ENCODE peak calls at places on chromosomes 11 and 22, in six cellular contexts. One of them, this sample, is unnamed.

GRCh38 chr11:122167100-122167499 is 51.1 kb upstream of the BLID start:
- DNase-seq in K562: no peak
- DNase-seq in GM12892: no peak
- DNase-seq in tibial nerve: no peak
- DNase-seq in suprapubic skin: no peak
- DNase-seq in stomach: no peak
- DNase-seq in this sample: no peak

GRCh38 chr11:66637557-66638176 is 836 bp upstream of the RBM4 start:
- DNase-seq in K562: peak; percentile 52
- DNase-seq in GM12892: no peak
- DNase-seq in tibial nerve: no peak
- DNase-seq in suprapubic skin: no peak
- DNase-seq in stomach: no peak
- DNase-seq in this sample: no peak

GRCh38 chr11:78310500-78310909 is 107.1 kb downstream of the GAB2 start:
- DNase-seq in K562: no peak
- DNase-seq in GM12892: peak; percentile 45
- DNase-seq in tibial nerve: peak; percentile 25
- DNase-seq in suprapubic skin: no peak
- DNase-seq in stomach: peak; percentile 31
- DNase-seq in this sample: peak; percentile 47

GRCh38 chr11:34145073-34145472 is 39.6 kb downstream of the NAT10 start:
- DNase-seq in K562: no peak
- DNase-seq in GM12892: no peak
- DNase-seq in tibial nerve: no peak
- DNase-seq in suprapubic skin: no peak
- DNase-seq in stomach: no peak
- DNase-seq in this sample: no peak

GRCh38 chr22:34841321-34841901 is 224.5 kb upstream of the ISX start:
- DNase-seq in K562: no peak
- DNase-seq in GM12892: no peak
- DNase-seq in tibial nerve: no peak
- DNase-seq in suprapubic skin: no peak
- DNase-seq in stomach: no peak
- DNase-seq in this sample: no peak

GRCh38 chr11:65781962-65782815 is 1.4 kb upstream of the AP5B1 start:
- DNase-seq in K562: no peak
- DNase-seq in GM12892: no peak
- DNase-seq in tibial nerve: no peak
- DNase-seq in suprapubic skin: peak; percentile 71
- DNase-seq in stomach: no peak
- DNase-seq in this sample: no peak

GRCh38 chr22:25700996-25701815 is 40.8 kb upstream of the MYO18B start:
- DNase-seq in K562: no peak
- DNase-seq in GM12892: no peak
- DNase-seq in tibial nerve: peak; percentile 9
- DNase-seq in suprapubic skin: no peak
- DNase-seq in stomach: no peak
- DNase-seq in this sample: no peak

GRCh38 chr11:118633979-118634378 is 26.6 kb downstream of the PHLDB1 start:
- DNase-seq in K562: peak; percentile 20
- DNase-seq in GM12892: no peak
- DNase-seq in tibial nerve: no peak
- DNase-seq in suprapubic skin: no peak
- DNase-seq in stomach: no peak
- DNase-seq in this sample: no peak

GRCh38 chr11:9726313-9727022 is 62.6 kb downstream of the SWAP70 start:
- DNase-seq in K562: no peak
- DNase-seq in GM12892: no peak
- DNase-seq in tibial nerve: no peak
- DNase-seq in suprapubic skin: no peak
- DNase-seq in stomach: no peak
- DNase-seq in this sample: no peak

GRCh38 chr11:118305726-118306125 is 1.2 kb downstream of the CD3E start:
- DNase-seq in K562: no peak
- DNase-seq in GM12892: no peak
- DNase-seq in tibial nerve: no peak
- DNase-seq in suprapubic skin: no peak
- DNase-seq in stomach: no peak
- DNase-seq in this sample: no peak

GRCh38 chr11:86438685-86439084 is 64.0 kb downstream of the CCDC81 start:
- DNase-seq in K562: peak; percentile 41
- DNase-seq in GM12892: no peak
- DNase-seq in tibial nerve: no peak
- DNase-seq in suprapubic skin: no peak
- DNase-seq in stomach: no peak
- DNase-seq in this sample: no peak

GRCh38 chr11:69381681-69382130 is 87.8 kb downstream of the MYEOV start:
- DNase-seq in K562: peak; percentile 40
- DNase-seq in GM12892: peak; percentile 18
- DNase-seq in tibial nerve: no peak
- DNase-seq in suprapubic skin: peak; percentile 72
- DNase-seq in stomach: peak; percentile 19
- DNase-seq in this sample: no peak

GRCh38 chr11:120532511-120533196 is 21.1 kb downstream of the GRIK4 start:
- DNase-seq in K562: no peak
- DNase-seq in GM12892: no peak
- DNase-seq in tibial nerve: no peak
- DNase-seq in suprapubic skin: no peak
- DNase-seq in stomach: no peak
- DNase-seq in this sample: no peak

GRCh38 chr11:107859459-107860239 is 1.1 kb upstream of the SLC35F2 start:
- DNase-seq in K562: peak; percentile 29
- DNase-seq in GM12892: no peak
- DNase-seq in tibial nerve: peak; percentile 25
- DNase-seq in suprapubic skin: no peak
- DNase-seq in stomach: peak; percentile 53
- DNase-seq in this sample: no peak

GRCh38 chr11:119092880-119093665 is 8.4 kb downstream of the HMBS start:
- DNase-seq in K562: peak; percentile 46
- DNase-seq in GM12892: no peak
- DNase-seq in tibial nerve: no peak
- DNase-seq in suprapubic skin: no peak
- DNase-seq in stomach: peak; percentile 57
- DNase-seq in this sample: no peak

GRCh38 chr22:27911329-27911728 is 7.7 kb downstream of the PITPNB start:
- DNase-seq in K562: peak; percentile 51
- DNase-seq in GM12892: no peak
- DNase-seq in tibial nerve: no peak
- DNase-seq in suprapubic skin: no peak
- DNase-seq in stomach: no peak
- DNase-seq in this sample: no peak

GRCh38 chr22:36486619-36487384 is 5.4 kb upstream of the TXN2 start:
- DNase-seq in K562: peak; percentile 61
- DNase-seq in GM12892: no peak
- DNase-seq in tibial nerve: peak; percentile 49
- DNase-seq in suprapubic skin: no peak
- DNase-seq in stomach: peak; percentile 53
- DNase-seq in this sample: no peak

GRCh38 chr11:117961896-117962295 is 24.3 kb upstream of the IL10RA start:
- DNase-seq in K562: no peak
- DNase-seq in GM12892: no peak
- DNase-seq in tibial nerve: no peak
- DNase-seq in suprapubic skin: no peak
- DNase-seq in stomach: no peak
- DNase-seq in this sample: no peak

GRCh38 chr11:125165111-125165663 is 636 bp downstream of the PKNOX2 start:
- DNase-seq in K562: no peak
- DNase-seq in GM12892: peak; percentile 42
- DNase-seq in tibial nerve: no peak
- DNase-seq in suprapubic skin: no peak
- DNase-seq in stomach: peak; percentile 44
- DNase-seq in this sample: peak; percentile 43

GRCh38 chr22:43008921-43009320 is 6.0 kb downstream of the PACSIN2 start:
- DNase-seq in K562: no peak
- DNase-seq in GM12892: no peak
- DNase-seq in tibial nerve: no peak
- DNase-seq in suprapubic skin: no peak
- DNase-seq in stomach: no peak
- DNase-seq in this sample: no peak

GRCh38 chr22:38513063-38513462 is 7.0 kb upstream of the DDX17 start:
- DNase-seq in K562: peak; percentile 63
- DNase-seq in GM12892: peak; percentile 36
- DNase-seq in tibial nerve: no peak
- DNase-seq in suprapubic skin: no peak
- DNase-seq in stomach: no peak
- DNase-seq in this sample: peak; percentile 35

GRCh38 chr11:2995893-2996554 is 3.9 kb upstream of the NAP1L4 start:
- DNase-seq in K562: no peak
- DNase-seq in GM12892: no peak
- DNase-seq in tibial nerve: no peak
- DNase-seq in suprapubic skin: peak; percentile 74
- DNase-seq in stomach: peak; percentile 20
- DNase-seq in this sample: no peak

DNA sequence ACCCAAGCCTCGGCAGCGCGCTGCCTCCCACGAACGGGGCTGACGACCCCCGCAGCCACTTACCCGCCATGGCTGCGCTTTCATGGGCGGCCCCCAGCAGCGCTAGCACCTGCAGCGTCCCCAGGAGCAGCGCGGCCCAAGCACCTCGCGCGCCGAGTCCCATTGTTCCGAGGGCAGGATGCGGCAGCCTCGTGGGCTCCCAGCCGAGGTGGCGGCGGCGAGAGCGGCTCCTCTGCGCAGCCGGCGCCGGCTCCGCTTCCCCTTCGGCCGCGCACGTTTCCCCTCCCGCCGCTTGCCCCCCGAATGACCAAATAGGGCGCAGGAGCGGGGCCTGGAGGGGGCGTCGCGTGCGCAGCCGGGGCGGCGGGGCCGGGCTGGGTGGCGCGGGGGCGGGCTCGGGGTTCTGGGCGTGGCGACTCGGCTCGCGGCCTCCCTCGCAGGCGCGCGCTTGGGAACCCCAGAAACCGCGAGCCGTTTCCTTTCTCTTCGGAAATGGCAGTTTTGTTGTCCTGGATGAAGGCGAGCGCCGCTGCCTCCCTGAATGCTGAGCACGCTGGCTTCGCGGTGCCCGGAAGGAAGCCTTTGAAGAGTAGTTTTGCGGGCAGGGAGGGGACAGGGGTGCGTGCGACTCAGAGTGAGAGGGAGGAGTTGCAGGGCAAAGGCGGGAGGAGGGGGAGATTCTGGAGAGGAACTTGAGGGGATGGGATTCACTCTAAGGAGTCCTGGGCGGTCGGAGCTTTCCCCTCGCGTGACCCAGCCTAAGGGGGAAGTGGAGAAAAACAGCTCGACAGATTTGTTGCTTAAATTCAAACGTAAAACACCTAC is at the start of gene TMEM123:
- DNase-seq in K562: peak; percentile 83
- DNase-seq in GM12892: peak; percentile 66
- DNase-seq in tibial nerve: peak; percentile 67
- DNase-seq in suprapubic skin: peak; percentile 86
- DNase-seq in stomach: peak; percentile 83
- DNase-seq in this sample: peak; percentile 64
- TF ChIP-seq POLR2A in K562: peak; percentile 80
- TF ChIP-seq POLR2A in GM12892: peak; percentile 89
- TF ChIP-seq POLR2A in tibial nerve: peak; percentile 7
- TF ChIP-seq POLR2A in suprapubic skin: no peak
- TF ChIP-seq POLR2A in stomach: no peak
- TF ChIP-seq POLR2A in this sample: peak; percentile 35

GRCh38 chr11:62705880-62706831 is 1.1 kb downstream of the BSCL2 start:
- DNase-seq in K562: peak; percentile 93
- DNase-seq in GM12892: peak; percentile 95
- DNase-seq in tibial nerve: peak; percentile 91
- DNase-seq in suprapubic skin: peak; percentile 97
- DNase-seq in stomach: peak; percentile 97
- DNase-seq in this sample: peak; percentile 94
- TF ChIP-seq POLR2A in K562: peak; percentile 79
- TF ChIP-seq POLR2A in GM12892: peak; percentile 66
- TF ChIP-seq POLR2A in tibial nerve: no peak
- TF ChIP-seq POLR2A in suprapubic skin: no peak
- TF ChIP-seq POLR2A in stomach: no peak
- TF ChIP-seq POLR2A in this sample: no peak

GRCh38 chr22:29690481-29690880 is 29.3 kb upstream of the CABP7 start:
- DNase-seq in K562: no peak
- DNase-seq in GM12892: no peak
- DNase-seq in tibial nerve: no peak
- DNase-seq in suprapubic skin: no peak
- DNase-seq in stomach: no peak
- DNase-seq in this sample: no peak
- TF ChIP-seq POLR2A in K562: no peak
- TF ChIP-seq POLR2A in GM12892: no peak
- TF ChIP-seq POLR2A in tibial nerve: no peak
- TF ChIP-seq POLR2A in suprapubic skin: no peak
- TF ChIP-seq POLR2A in stomach: no peak
- TF ChIP-seq POLR2A in this sample: no peak

DNA sequence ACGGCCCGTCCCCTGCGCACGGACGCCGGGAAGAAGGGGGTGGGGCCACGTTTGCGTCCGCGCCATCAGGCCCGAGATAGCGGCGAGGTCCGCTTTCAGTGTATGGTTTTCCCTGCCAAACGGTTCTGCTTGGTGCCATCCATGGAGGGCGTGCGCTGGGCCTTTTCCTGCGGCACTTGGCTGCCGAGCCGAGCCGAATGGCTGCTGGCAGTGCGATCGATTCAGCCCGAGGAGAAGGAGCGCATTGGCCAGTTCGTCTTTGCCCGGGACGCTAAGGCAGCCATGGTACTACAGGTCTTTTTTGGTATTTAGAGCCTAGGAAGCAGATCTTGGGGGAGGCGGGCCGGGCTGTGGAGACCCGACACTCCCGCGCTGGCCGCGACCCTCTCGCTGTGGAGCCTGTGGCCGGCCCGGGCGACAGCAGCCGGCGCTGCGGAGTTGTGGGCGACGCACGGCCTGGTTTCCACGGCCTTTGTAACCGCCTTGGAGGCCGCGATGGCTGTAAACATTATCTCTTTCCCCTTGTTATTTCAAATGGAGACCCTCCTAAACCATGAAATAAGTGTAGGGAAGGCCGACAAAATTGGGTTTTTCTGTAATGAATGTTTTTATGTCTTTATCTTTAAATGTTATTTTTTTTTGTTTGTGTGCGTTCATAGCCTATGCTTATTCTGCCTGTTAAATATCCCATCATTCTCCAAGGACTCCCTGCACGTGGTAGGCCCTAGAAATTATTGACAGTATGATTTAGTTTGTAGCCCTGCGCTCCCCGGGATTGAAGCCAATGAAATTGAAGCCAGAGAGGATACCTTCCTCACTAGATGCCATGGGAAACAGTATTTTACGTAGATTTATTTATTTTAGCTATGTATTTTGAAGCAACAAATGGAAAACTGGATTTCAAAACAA is at the start of gene AASDHPPT:
- DNase-seq in K562: peak; percentile 54
- DNase-seq in GM12892: no peak
- DNase-seq in tibial nerve: peak; percentile 13
- DNase-seq in suprapubic skin: no peak
- DNase-seq in stomach: peak; percentile 34
- DNase-seq in this sample: no peak
- TF ChIP-seq POLR2A in K562: peak; percentile 93
- TF ChIP-seq POLR2A in GM12892: peak; percentile 87
- TF ChIP-seq POLR2A in tibial nerve: no peak
- TF ChIP-seq POLR2A in suprapubic skin: peak; percentile 45
- TF ChIP-seq POLR2A in stomach: no peak
- TF ChIP-seq POLR2A in this sample: peak; percentile 68

GRCh38 chr11:19977941-19978340 is 182.3 kb downstream of the DBX1 start:
- DNase-seq in K562: no peak
- DNase-seq in GM12892: no peak
- DNase-seq in tibial nerve: no peak
- DNase-seq in suprapubic skin: no peak
- DNase-seq in stomach: no peak
- DNase-seq in this sample: no peak
- TF ChIP-seq POLR2A in K562: no peak
- TF ChIP-seq POLR2A in GM12892: no peak
- TF ChIP-seq POLR2A in tibial nerve: no peak
- TF ChIP-seq POLR2A in suprapubic skin: no peak
- TF ChIP-seq POLR2A in stomach: no peak
- TF ChIP-seq POLR2A in this sample: no peak